ENCODE peak calls at places on chromosomes 11 and 22, in nine cellular contexts. One of them, this sample, is unnamed.

GRCh38 chr11:119537641-119538253 is 114.8 kb upstream of the THY1 start:
- DNase-seq in left ventricle myocardium superior: no peak
- DNase-seq in fibroblast of mammary gland: no peak
- DNase-seq in HEK293T: no peak
- DNase-seq in CD8-positive, alpha-beta T cell: no peak
- DNase-seq in GM19239: no peak
- DNase-seq in putamen: no peak
- DNase-seq in effector memory CD4-positive, alpha-beta T cell: no peak
- DNase-seq in T1000: no peak
- DNase-seq in this sample: no peak

GRCh38 chr11:4665424-4665823 is 21.6 kb downstream of the OR51E1 start:
- DNase-seq in CD8-positive, alpha-beta T cell: no peak
- DNase-seq in putamen: no peak
- DNase-seq in effector memory CD4-positive, alpha-beta T cell: no peak
- DNase-seq in left ventricle myocardium superior: no peak
- DNase-seq in fibroblast of mammary gland: peak
- DNase-seq in T1000: no peak
- DNase-seq in GM19239: no peak
- DNase-seq in HEK293T: no peak
- DNase-seq in this sample: no peak

GRCh38 chr11:128282053-128282452 is 305.3 kb downstream of the ETS1 start:
- DNase-seq in CD8-positive, alpha-beta T cell: no peak
- DNase-seq in putamen: no peak
- DNase-seq in fibroblast of mammary gland: no peak
- DNase-seq in GM19239: no peak
- DNase-seq in HEK293T: no peak
- DNase-seq in effector memory CD4-positive, alpha-beta T cell: no peak
- DNase-seq in T1000: no peak
- DNase-seq in left ventricle myocardium superior: no peak
- DNase-seq in this sample: no peak

GRCh38 chr11:70620510-70621184 is 222.3 kb downstream of the CTTN start:
- DNase-seq in fibroblast of mammary gland: no peak
- DNase-seq in left ventricle myocardium superior: no peak
- DNase-seq in effector memory CD4-positive, alpha-beta T cell: no peak
- DNase-seq in CD8-positive, alpha-beta T cell: no peak
- DNase-seq in HEK293T: no peak
- DNase-seq in GM19239: no peak
- DNase-seq in putamen: no peak
- DNase-seq in T1000: no peak
- DNase-seq in this sample: no peak

GRCh38 chr22:27381960-27382742 is 419.4 kb downstream of the MN1 start:
- DNase-seq in GM19239: no peak
- DNase-seq in fibroblast of mammary gland: no peak
- DNase-seq in putamen: no peak
- DNase-seq in effector memory CD4-positive, alpha-beta T cell: no peak
- DNase-seq in CD8-positive, alpha-beta T cell: no peak
- DNase-seq in HEK293T: no peak
- DNase-seq in T1000: no peak
- DNase-seq in left ventricle myocardium superior: no peak
- DNase-seq in this sample: no peak

GRCh38 chr22:24271406-24271760 is 752 bp downstream of the SPECC1L start:
- DNase-seq in T1000: no peak
- DNase-seq in GM19239: no peak
- DNase-seq in HEK293T: no peak
- DNase-seq in putamen: no peak
- DNase-seq in effector memory CD4-positive, alpha-beta T cell: no peak
- DNase-seq in left ventricle myocardium superior: peak
- DNase-seq in CD8-positive, alpha-beta T cell: no peak
- DNase-seq in fibroblast of mammary gland: peak
- DNase-seq in this sample: no peak

GRCh38 chr11:70510571-70510970 is 112.2 kb downstream of the CTTN start:
- DNase-seq in HEK293T: no peak
- DNase-seq in left ventricle myocardium superior: peak
- DNase-seq in CD8-positive, alpha-beta T cell: no peak
- DNase-seq in putamen: no peak
- DNase-seq in fibroblast of mammary gland: no peak
- DNase-seq in T1000: no peak
- DNase-seq in GM19239: no peak
- DNase-seq in effector memory CD4-positive, alpha-beta T cell: no peak
- DNase-seq in this sample: no peak

GRCh38 chr11:109619498-109619897 is 197.5 kb downstream of the C11orf87 start:
- DNase-seq in effector memory CD4-positive, alpha-beta T cell: no peak
- DNase-seq in putamen: no peak
- DNase-seq in CD8-positive, alpha-beta T cell: no peak
- DNase-seq in GM19239: no peak
- DNase-seq in left ventricle myocardium superior: no peak
- DNase-seq in fibroblast of mammary gland: no peak
- DNase-seq in T1000: no peak
- DNase-seq in HEK293T: no peak
- DNase-seq in this sample: no peak

GRCh38 chr22:44005524-44005923 is 18.6 kb upstream of the PARVB start:
- DNase-seq in fibroblast of mammary gland: no peak
- DNase-seq in CD8-positive, alpha-beta T cell: no peak
- DNase-seq in effector memory CD4-positive, alpha-beta T cell: no peak
- DNase-seq in left ventricle myocardium superior: no peak
- DNase-seq in putamen: no peak
- DNase-seq in GM19239: no peak
- DNase-seq in T1000: no peak
- DNase-seq in HEK293T: no peak
- DNase-seq in this sample: no peak

GRCh38 chr22:40519284-40519947 is 117.1 kb downstream of the MRTFA start:
- DNase-seq in CD8-positive, alpha-beta T cell: no peak
- DNase-seq in HEK293T: no peak
- DNase-seq in effector memory CD4-positive, alpha-beta T cell: no peak
- DNase-seq in fibroblast of mammary gland: no peak
- DNase-seq in left ventricle myocardium superior: no peak
- DNase-seq in GM19239: peak
- DNase-seq in T1000: no peak
- DNase-seq in putamen: no peak
- DNase-seq in this sample: no peak

GRCh38 chr11:9347100-9347499 is 32.7 kb upstream of the TMEM41B start:
- DNase-seq in CD8-positive, alpha-beta T cell: no peak
- DNase-seq in putamen: no peak
- DNase-seq in HEK293T: no peak
- DNase-seq in T1000: no peak
- DNase-seq in GM19239: no peak
- DNase-seq in fibroblast of mammary gland: no peak
- DNase-seq in left ventricle myocardium superior: no peak
- DNase-seq in effector memory CD4-positive, alpha-beta T cell: no peak
- DNase-seq in this sample: no peak

GRCh38 chr11:27281740-27282139 is 81.3 kb downstream of the CCDC34 start:
- DNase-seq in HEK293T: no peak
- DNase-seq in T1000: no peak
- DNase-seq in left ventricle myocardium superior: no peak
- DNase-seq in CD8-positive, alpha-beta T cell: no peak
- DNase-seq in GM19239: no peak
- DNase-seq in fibroblast of mammary gland: no peak
- DNase-seq in effector memory CD4-positive, alpha-beta T cell: no peak
- DNase-seq in putamen: no peak
- DNase-seq in this sample: no peak

GRCh38 chr22:50674606-50675552 is 2.3 kb downstream of the SHANK3 start:
- DNase-seq in CD8-positive, alpha-beta T cell: no peak
- DNase-seq in fibroblast of mammary gland: no peak
- DNase-seq in effector memory CD4-positive, alpha-beta T cell: no peak
- DNase-seq in GM19239: no peak
- DNase-seq in HEK293T: peak
- DNase-seq in putamen: no peak
- DNase-seq in T1000: no peak
- DNase-seq in left ventricle myocardium superior: no peak
- DNase-seq in this sample: no peak

GRCh38 chr22:16838073-16838472 is 12.9 kb upstream of the XKR3 start:
- DNase-seq in putamen: no peak
- DNase-seq in fibroblast of mammary gland: peak
- DNase-seq in GM19239: no peak
- DNase-seq in CD8-positive, alpha-beta T cell: no peak
- DNase-seq in left ventricle myocardium superior: no peak
- DNase-seq in effector memory CD4-positive, alpha-beta T cell: no peak
- DNase-seq in T1000: no peak
- DNase-seq in HEK293T: no peak
- DNase-seq in this sample: no peak

GRCh38 chr11:134464196-134464595 is 52.2 kb upstream of the B3GAT1 start:
- DNase-seq in effector memory CD4-positive, alpha-beta T cell: no peak
- DNase-seq in fibroblast of mammary gland: no peak
- DNase-seq in GM19239: no peak
- DNase-seq in CD8-positive, alpha-beta T cell: no peak
- DNase-seq in T1000: no peak
- DNase-seq in HEK293T: no peak
- DNase-seq in left ventricle myocardium superior: no peak
- DNase-seq in putamen: no peak
- DNase-seq in this sample: no peak

GRCh38 chr11:122202951-122203456 is 87.0 kb upstream of the BLID start:
- DNase-seq in putamen: peak
- DNase-seq in T1000: peak
- DNase-seq in CD8-positive, alpha-beta T cell: no peak
- DNase-seq in fibroblast of mammary gland: peak
- DNase-seq in left ventricle myocardium superior: peak
- DNase-seq in effector memory CD4-positive, alpha-beta T cell: no peak
- DNase-seq in GM19239: peak
- DNase-seq in HEK293T: peak
- DNase-seq in this sample: peak

GRCh38 chr11:33280402-33280801 is 23.2 kb downstream of the HIPK3 start:
- DNase-seq in GM19239: no peak
- DNase-seq in HEK293T: no peak
- DNase-seq in putamen: no peak
- DNase-seq in T1000: no peak
- DNase-seq in fibroblast of mammary gland: no peak
- DNase-seq in effector memory CD4-positive, alpha-beta T cell: no peak
- DNase-seq in left ventricle myocardium superior: no peak
- DNase-seq in CD8-positive, alpha-beta T cell: no peak
- DNase-seq in this sample: no peak

GRCh38 chr11:92473736-92474135 is 249.1 kb downstream of the FAT3 start:
- DNase-seq in HEK293T: no peak
- DNase-seq in left ventricle myocardium superior: no peak
- DNase-seq in T1000: no peak
- DNase-seq in GM19239: no peak
- DNase-seq in CD8-positive, alpha-beta T cell: no peak
- DNase-seq in fibroblast of mammary gland: no peak
- DNase-seq in effector memory CD4-positive, alpha-beta T cell: no peak
- DNase-seq in putamen: no peak
- DNase-seq in this sample: no peak

GRCh38 chr11:46250071-46251052 is 27.1 kb upstream of the CREB3L1 start:
- DNase-seq in HEK293T: no peak
- DNase-seq in fibroblast of mammary gland: peak
- DNase-seq in effector memory CD4-positive, alpha-beta T cell: no peak
- DNase-seq in left ventricle myocardium superior: no peak
- DNase-seq in putamen: no peak
- DNase-seq in CD8-positive, alpha-beta T cell: no peak
- DNase-seq in T1000: no peak
- DNase-seq in GM19239: no peak
- DNase-seq in this sample: no peak

GRCh38 chr11:101128571-101129202 is 926 bp downstream of the PGR start:
- DNase-seq in fibroblast of mammary gland: no peak
- DNase-seq in T1000: peak
- DNase-seq in effector memory CD4-positive, alpha-beta T cell: no peak
- DNase-seq in GM19239: no peak
- DNase-seq in HEK293T: no peak
- DNase-seq in putamen: no peak
- DNase-seq in left ventricle myocardium superior: no peak
- DNase-seq in CD8-positive, alpha-beta T cell: no peak
- DNase-seq in this sample: no peak

GRCh38 chr11:35292290-35292689 is 127.1 kb downstream of the SLC1A2 start:
- DNase-seq in GM19239: no peak
- DNase-seq in CD8-positive, alpha-beta T cell: no peak
- DNase-seq in fibroblast of mammary gland: no peak
- DNase-seq in T1000: no peak
- DNase-seq in putamen: no peak
- DNase-seq in effector memory CD4-positive, alpha-beta T cell: no peak
- DNase-seq in left ventricle myocardium superior: no peak
- DNase-seq in HEK293T: no peak
- DNase-seq in this sample: no peak

GRCh38 chr11:96316869-96317268 is 26.1 kb downstream of the MAML2 start:
- DNase-seq in HEK293T: no peak
- DNase-seq in GM19239: no peak
- DNase-seq in putamen: no peak
- DNase-seq in effector memory CD4-positive, alpha-beta T cell: no peak
- DNase-seq in CD8-positive, alpha-beta T cell: no peak
- DNase-seq in T1000: no peak
- DNase-seq in fibroblast of mammary gland: no peak
- DNase-seq in left ventricle myocardium superior: no peak
- DNase-seq in this sample: no peak

GRCh38 chr11:103652013-103652412 is 384.4 kb upstream of the DDI1 start:
- DNase-seq in T1000: peak
- DNase-seq in HEK293T: no peak
- DNase-seq in effector memory CD4-positive, alpha-beta T cell: no peak
- DNase-seq in left ventricle myocardium superior: no peak
- DNase-seq in CD8-positive, alpha-beta T cell: no peak
- DNase-seq in fibroblast of mammary gland: peak
- DNase-seq in putamen: no peak
- DNase-seq in GM19239: no peak
- DNase-seq in this sample: no peak

GRCh38 chr11:74766905-74767304 is 18.3 kb downstream of the RNF169 start:
- DNase-seq in fibroblast of mammary gland: no peak
- DNase-seq in GM19239: no peak
- DNase-seq in CD8-positive, alpha-beta T cell: no peak
- DNase-seq in T1000: no peak
- DNase-seq in putamen: no peak
- DNase-seq in effector memory CD4-positive, alpha-beta T cell: no peak
- DNase-seq in HEK293T: no peak
- DNase-seq in left ventricle myocardium superior: no peak
- DNase-seq in this sample: no peak

GRCh38 chr11:1771700-1772099 is 8.0 kb upstream of the CTSD start:
- DNase-seq in CD8-positive, alpha-beta T cell: no peak
- DNase-seq in T1000: no peak
- DNase-seq in HEK293T: no peak
- DNase-seq in GM19239: no peak
- DNase-seq in left ventricle myocardium superior: no peak
- DNase-seq in fibroblast of mammary gland: peak
- DNase-seq in putamen: peak
- DNase-seq in effector memory CD4-positive, alpha-beta T cell: no peak
- DNase-seq in this sample: no peak

This sample was measured in H54.